ENCODE peak calls at places on chromosome 19, in four cellular contexts. W is neuronal stem cell, L is IMR-90, I is H9. U is an unnamed sample.

GRCh38 chr19:14514215-14514871 is 3.9 kb downstream of the DNAJB1 start:
- DNase-seq in W (no peak), L (no peak), I (no peak), U (no peak)

GRCh38 chr19:40143612-40144011 is 47.6 kb upstream of the MAP3K10 start:
- DNase-seq in W (no peak), L (no peak), I (no peak), U (no peak)

GRCh38 chr19:33301011-33301899 is 1.1 kb downstream of the CEBPA start:
- DNase-seq in W (no peak), L (no peak), I (no peak), U (peak)

GRCh38 chr19:7658219-7658686 is 10.6 kb upstream of the RETN start:
- DNase-seq in W (no peak), L (no peak), I (no peak), U (no peak)

GRCh38 chr19:35055715-35056179 is 14.2 kb downstream of the HPN start:
- DNase-seq in W (no peak), L (no peak), I (peak), U (no peak)

GRCh38 chr19:55640043-55640576 is 692 bp upstream of the ZNF580 start:
- DNase-seq in W (no peak), L (peak), I (peak), U (peak)

GRCh38 chr19:52603558-52604207 is 33.6 kb downstream of the ZNF701 start:
- DNase-seq in W (no peak), L (peak), I (no peak), U (no peak)

GRCh38 chr19:1516395-1516753 is 3.6 kb upstream of the ADAMTSL5 start:
- DNase-seq in W (no peak), L (no peak), I (no peak), U (no peak)

GRCh38 chr19:35931874-35932202 is 4.3 kb upstream of the LRFN3 start:
- DNase-seq in W (no peak), L (no peak), I (no peak), U (no peak)

GRCh38 chr19:27679399-27679798 is 1533.6 kb downstream of the UQCRFS1 start:
- DNase-seq in W (no peak), L (no peak), I (peak), U (no peak)

GRCh38 chr19:5873617-5874199 is 3.4 kb upstream of the FUT5 start:
- DNase-seq in W (no peak), L (no peak), I (no peak), U (no peak)

GRCh38 chr19:23785982-23786381 is 27.3 kb upstream of the ZNF681 start:
- DNase-seq in W (no peak), L (no peak), I (no peak), U (no peak)

GRCh38 chr19:39083983-39084731 is at the start of gene ACP7:
- DNase-seq in W (no peak), L (no peak), I (no peak), U (no peak)

GRCh38 chr19:19943848-19944582 is 43.3 kb downstream of the ZNF93 start:
- DNase-seq in W (no peak), L (no peak), I (no peak), U (peak)

GRCh38 chr19:30215248-30215647 is 156.9 kb upstream of the ZNF536 start:
- DNase-seq in W (no peak), L (no peak), I (no peak), U (no peak)

GRCh38 chr19:12792048-12792852 is 964 bp downstream of the JUNB start:
- DNase-seq in W (no peak), L (peak), I (peak), U (peak)

GRCh38 chr19:10316229-10317044 is 622 bp upstream of the FDX2 start:
- DNase-seq in W (no peak), L (no peak), I (no peak), U (no peak)

GRCh38 chr19:48445256-48445605 is 552 bp upstream of the GRWD1 start:
- DNase-seq in W (no peak), L (peak), I (peak), U (peak)

GRCh38 chr19:325937-326565 is 18.5 kb downstream of the MIER2 start:
- DNase-seq in W (no peak), L (no peak), I (no peak), U (no peak)

GRCh38 chr19:34960103-34960805 is 3.8 kb downstream of the ZNF792 start:
- DNase-seq in W (no peak), L (peak), I (no peak), U (no peak)

GRCh38 chr19:7268737-7269098 is 25.5 kb downstream of the INSR start:
- DNase-seq in W (no peak), L (no peak), I (no peak), U (no peak)

GRCh38 chr19:45782820-45783785 is 813 bp upstream of the DMPK start:
- DNase-seq in W (no peak), L (peak), I (peak), U (peak)

GRCh38 chr19:1199531-1199930 is 6.0 kb upstream of the STK11 start:
- DNase-seq in W (no peak), L (no peak), I (no peak), U (no peak)

GRCh38 chr19:47021536-47022139 is 2.0 kb downstream of the NPAS1 start:
- DNase-seq in W (no peak), L (no peak), I (peak), U (peak)

GRCh38 chr19:4699826-4700572 is 23.6 kb downstream of the DPP9 start:
- DNase-seq in W (no peak), L (no peak), I (no peak), U (no peak)

GRCh38 chr19:52307275-52307674 is 10.3 kb downstream of the ZNF480 start:
- DNase-seq in W (peak), L (peak), I (peak), U (no peak)

GRCh38 chr19:55353356-55353802 is 1.1 kb downstream of the COX6B2 start:
- DNase-seq in W (no peak), L (no peak), I (no peak), U (no peak)

GRCh38 chr19:5520501-5520900 is 47.3 kb downstream of the TINCR start:
- DNase-seq in W (no peak), L (no peak), I (no peak), U (no peak)

GRCh38 chr19:43430142-43430710 is 15.5 kb downstream of the TEX101 start:
- DNase-seq in W (no peak), L (no peak), I (peak), U (no peak)

GRCh38 chr19:1070931-1071791 is 4.2 kb downstream of the ARHGAP45 start:
- DNase-seq in W (no peak), L (no peak), I (peak), U (no peak)

GRCh38 chr19:56321254-56321980 is 6.8 kb upstream of the ZSCAN5A start:
- DNase-seq in W (no peak), L (no peak), I (no peak), U (no peak)

GRCh38 chr19:58274771-58275199 is 4.0 kb upstream of the ZNF8 start:
- DNase-seq in W (no peak), L (peak), I (no peak), U (no peak)

GRCh38 chr19:4581381-4582111 is 22.1 kb upstream of the SEMA6B start:
- DNase-seq in W (peak), L (no peak), I (peak), U (no peak)

GRCh38 chr19:6536138-6536671 is 5.4 kb downstream of the TNFSF9 start:
- DNase-seq in W (no peak), L (no peak), I (peak), U (peak)

GRCh38 chr19:55688422-55689218 is 13.6 kb downstream of the EPN1 start:
- DNase-seq in W (no peak), L (no peak), I (no peak), U (no peak)

GRCh38 chr19:38228491-38229439 is 4.7 kb upstream of the DPF1 start:
- DNase-seq in W (no peak), L (no peak), I (peak), U (no peak)

GRCh38 chr19:1434577-1435060 is 3.6 kb upstream of the RPS15 start:
- DNase-seq in W (no peak), L (no peak), I (no peak), U (no peak)

GRCh38 chr19:16386619-16387240 is 62.1 kb downstream of the KLF2 start:
- DNase-seq in W (peak), L (peak), I (peak), U (no peak)

GRCh38 chr19:16383584-16384161 is 59.0 kb downstream of the KLF2 start:
- DNase-seq in W (no peak), L (no peak), I (no peak), U (no peak)

GRCh38 chr19:16384688-16385087 is 60.1 kb downstream of the KLF2 start:
- DNase-seq in W (no peak), L (no peak), I (no peak), U (no peak)

GRCh38 chr19:16385296-16385695 is 60.7 kb downstream of the KLF2 start:
- DNase-seq in W (no peak), L (no peak), I (no peak), U (no peak)

GRCh38 chr19:16385821-16386220 is 61.2 kb downstream of the KLF2 start:
- DNase-seq in W (no peak), L (no peak), I (no peak), U (no peak)
- H2AK5ac ChIP-seq in W (no peak), L (no peak), I (no peak), U (no peak)

DNA sequence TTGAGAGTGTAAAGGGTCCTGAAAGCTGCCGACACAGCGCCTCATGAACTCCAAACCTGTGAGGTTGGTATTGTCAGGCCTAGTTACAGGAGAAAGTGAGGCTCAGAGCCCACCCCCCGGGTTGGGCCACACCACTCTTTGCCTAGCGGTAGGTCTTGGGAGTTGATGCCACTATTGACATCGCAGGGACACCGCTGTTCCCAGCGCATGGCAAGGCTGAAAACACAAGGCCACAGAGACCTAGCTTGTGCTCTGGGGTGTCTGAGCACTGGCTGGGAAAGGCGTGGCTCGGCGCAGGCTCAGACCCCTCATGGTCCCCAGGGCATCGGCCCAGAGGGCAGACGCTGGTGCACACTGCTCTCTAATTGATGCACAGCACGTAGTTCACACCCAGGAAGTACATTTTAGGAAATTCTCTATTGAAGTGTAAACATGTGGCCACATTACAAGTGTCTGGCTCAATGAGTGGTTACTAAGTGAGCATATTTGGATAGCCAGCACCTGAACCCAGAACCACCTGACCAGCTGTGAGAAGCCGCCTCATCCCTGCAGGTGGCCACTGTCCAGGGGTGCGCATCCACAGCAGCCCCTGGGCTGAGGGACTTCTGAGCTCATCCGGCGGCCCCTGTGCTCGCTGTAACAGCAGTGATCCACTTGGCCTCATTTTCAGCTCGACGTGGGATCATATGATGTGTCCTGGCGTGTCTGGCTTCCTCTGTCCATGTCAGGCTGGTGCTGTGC is 27.3 kb downstream of the UPF1 start:
- DNase-seq in W (no peak), L (no peak), I (no peak), U (no peak)
- H3K4me2 ChIP-seq in W (no peak), L (no peak), I (no peak), U (no peak)

GRCh38 chr19:54010474-54010873 is 19.0 kb downstream of the CACNG6 start:
- DNase-seq in W (no peak), L (no peak), I (no peak), U (peak)

GRCh38 chr19:54014920-54015560 is 23.6 kb downstream of the CACNG6 start:
- DNase-seq in W (no peak), L (no peak), I (no peak), U (no peak)

GRCh38 chr19:54011507-54012211 is 20.2 kb downstream of the CACNG6 start:
- DNase-seq in W (no peak), L (no peak), I (peak), U (no peak)

GRCh38 chr19:54013866-54014265 is 22.4 kb downstream of the CACNG6 start:
- DNase-seq in W (no peak), L (no peak), I (no peak), U (no peak)

GRCh38 chr19:54009440-54009839 is 18.0 kb downstream of the CACNG6 start:
- DNase-seq in W (no peak), L (no peak), I (no peak), U (no peak)
- H2AK5ac ChIP-seq in W (no peak), L (no peak), I (no peak), U (no peak)

DNA sequence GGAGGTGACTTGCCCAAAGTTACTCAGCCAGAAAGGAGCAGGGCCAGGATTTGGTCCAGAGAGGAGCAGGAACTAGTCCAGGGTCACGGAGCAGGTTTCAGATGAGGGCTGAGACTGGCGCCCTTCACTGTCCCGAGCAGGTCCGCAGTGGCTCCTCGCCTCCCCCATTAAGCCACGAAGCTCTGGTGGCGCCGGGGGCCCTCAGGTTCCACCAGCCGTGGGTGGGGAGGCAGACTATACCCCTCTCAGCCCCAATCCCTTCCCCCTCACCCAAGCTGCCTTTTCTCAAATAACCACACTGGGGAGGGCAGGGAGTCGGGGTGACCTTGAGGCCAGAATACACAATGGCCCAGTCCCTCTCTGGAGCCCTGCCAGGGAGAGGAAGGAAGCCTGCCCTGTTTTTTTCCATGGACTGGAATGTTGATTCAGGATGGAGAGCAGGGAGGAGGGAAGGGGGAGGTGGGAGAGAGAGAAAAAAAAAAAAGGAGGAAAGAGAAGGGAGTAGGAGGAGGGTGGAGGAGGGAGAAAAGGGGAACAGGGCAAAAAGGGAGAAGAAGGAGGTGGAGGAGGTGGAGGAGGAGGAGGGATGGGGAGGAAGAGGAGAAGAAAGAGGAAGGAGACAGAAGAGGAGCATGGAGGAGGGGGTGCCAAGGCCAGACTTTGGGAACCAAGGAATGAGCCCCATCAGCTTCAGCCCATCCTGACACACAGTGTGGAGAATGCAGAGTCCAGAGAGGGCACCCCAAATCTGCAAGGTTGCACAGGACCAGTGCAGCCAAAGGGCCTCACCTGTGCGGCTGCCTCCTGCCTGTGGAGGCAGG is 19.7 kb downstream of the CEACAM16 start:
- DNase-seq in W (peak), L (peak), I (peak), U (no peak)
- H3K4me2 ChIP-seq in W (peak), L (peak), I (peak), U (peak)

GRCh38 chr19:16496613-16496983 is 404 bp downstream of the C19orf44 start:
- DNase-seq in W (no peak), L (peak), I (no peak), U (peak)

GRCh38 chr19:16497042-16497441 is 848 bp downstream of the C19orf44 start:
- DNase-seq in W (no peak), L (no peak), I (no peak), U (no peak)

GRCh38 chr19:16497837-16498236 is 1.6 kb downstream of the C19orf44 start:
- DNase-seq in W (no peak), L (no peak), I (no peak), U (no peak)

DNA sequence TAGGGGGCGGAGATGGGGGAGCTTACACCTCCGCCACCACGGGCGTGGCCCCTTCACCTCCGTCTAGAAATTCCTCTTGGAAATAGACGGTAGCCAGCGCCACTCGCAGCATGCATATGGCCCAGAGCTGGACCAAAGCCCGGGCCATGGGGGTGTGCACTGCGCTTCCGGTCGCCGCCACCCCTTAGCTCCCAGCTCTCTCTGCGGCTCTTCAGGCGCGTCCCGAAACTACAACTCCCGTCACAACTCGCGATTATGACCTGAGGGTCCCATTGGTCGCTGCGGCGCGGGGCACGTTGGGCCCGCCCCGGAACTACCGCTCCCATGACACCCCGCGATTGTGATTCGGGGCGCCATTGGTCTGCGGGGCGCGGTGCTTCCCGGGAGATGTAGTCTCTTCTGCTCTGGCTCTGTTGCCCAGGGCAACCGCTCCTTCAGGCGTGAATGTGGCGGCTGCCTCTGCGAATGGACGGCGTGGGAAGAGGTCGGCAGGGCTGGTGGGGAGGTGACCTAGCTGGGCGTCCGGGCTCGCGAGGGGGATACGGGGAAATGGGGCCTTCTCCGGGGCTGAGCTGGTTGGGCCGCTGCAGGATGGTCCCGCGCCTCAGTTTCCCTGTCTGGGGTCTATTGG is at the start of the genes C19orf44 and CALR3:
- DNase-seq in W (peak), L (peak), I (peak), U (peak)
- H2AK5ac ChIP-seq in W (peak), L (peak), I (no peak), U (peak)

DNA sequence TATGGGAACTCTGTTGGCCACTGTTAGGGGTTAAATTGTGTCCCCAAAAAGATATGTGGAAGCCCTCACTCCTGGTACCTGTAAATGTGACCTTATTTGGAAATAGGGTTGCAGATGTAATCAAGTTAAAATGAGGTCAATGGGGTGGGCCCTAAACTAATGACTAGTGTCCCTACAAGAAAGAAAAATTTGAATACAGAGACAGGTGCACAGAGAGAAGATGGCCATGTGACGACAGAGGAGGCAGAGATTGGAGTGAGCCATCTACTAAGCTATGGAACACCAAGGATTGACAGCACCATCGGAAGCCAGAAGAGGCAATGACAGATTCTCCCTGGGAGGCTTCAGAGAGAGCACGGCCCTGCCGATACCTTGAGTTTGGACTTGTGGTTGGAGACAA is 16.5 kb downstream of the POU2F2 start:
- DNase-seq in W (no peak), L (no peak), I (no peak), U (no peak)
- H3K4me2 ChIP-seq in W (no peak), L (no peak), I (no peak), U (no peak)

U was measured in trophoblast cell.